ENCODE peak calls at places on chromosomes 13 and 19, in seven cellular contexts. B is mammary epithelial cell, J is K562, Y is neural progenitor cell, Q is astrocyte, W is hepatocyte, O is OCI-LY7. D is an unnamed sample.

GRCh38 chr19:13689050-13689449 is 75.3 kb upstream of the MRI1 start:
- DNase-seq in B (no peak), J (peak; percentile 79), Y (peak; percentile 43), Q (peak; percentile 10), W (no peak), O (peak; percentile 54), D (peak; percentile 86)

GRCh38 chr19:19214892-19215291 is 3.1 kb downstream of the NCAN start:
- DNase-seq in B (no peak), J (peak; percentile 83), Y (peak; percentile 87), Q (peak; percentile 25), W (peak; percentile 80), O (peak; percentile 30), D (peak; percentile 85)

GRCh38 chr13:80442613-80443012 is 101.7 kb upstream of the SPRY2 start:
- DNase-seq in B (no peak), J (no peak), Y (no peak), Q (no peak), W (no peak), O (no peak), D (no peak)

GRCh38 chr19:52351512-52351911 is 15.5 kb downstream of the ZNF610 start:
- DNase-seq in B (no peak), J (no peak), Y (peak; percentile 64), Q (no peak), W (no peak), O (peak; percentile 51), D (peak; percentile 88)

GRCh38 chr13:114010401-114011101 is 36.7 kb upstream of the C13orf46 start:
- DNase-seq in B (no peak), J (no peak), Y (no peak), Q (no peak), W (no peak), O (no peak), D (no peak)

GRCh38 chr13:87057807-87058520 is 613.2 kb upstream of the SLITRK5 start:
- DNase-seq in B (no peak), J (no peak), Y (no peak), Q (no peak), W (no peak), O (no peak), D (no peak)

GRCh38 chr19:30011051-30011578 is 69.1 kb downstream of the URI1 start:
- DNase-seq in B (no peak), J (peak; percentile 8), Y (peak; percentile 43), Q (no peak), W (no peak), O (no peak), D (peak; percentile 59)

GRCh38 chr13:41650706-41651105 is 193.4 kb downstream of the RGCC start:
- DNase-seq in B (no peak), J (no peak), Y (no peak), Q (no peak), W (no peak), O (no peak), D (no peak)

GRCh38 chr19:50695251-50696064 is 24.1 kb downstream of the SHANK1 start:
- DNase-seq in B (no peak), J (peak; percentile 87), Y (peak; percentile 85), Q (no peak), W (peak; percentile 66), O (no peak), D (peak; percentile 69)

GRCh38 chr13:43303040-43303729 is 279.8 kb downstream of the DNAJC15 start:
- DNase-seq in B (peak; percentile 23), J (no peak), Y (peak; percentile 82), Q (peak; percentile 42), W (peak; percentile 83), O (peak; percentile 19), D (peak; percentile 82)

GRCh38 chr13:32229443-32229842 is 85.7 kb downstream of the ZAR1L start:
- DNase-seq in B (no peak), J (no peak), Y (no peak), Q (peak; percentile 58), W (no peak), O (no peak), D (no peak)

DNA sequence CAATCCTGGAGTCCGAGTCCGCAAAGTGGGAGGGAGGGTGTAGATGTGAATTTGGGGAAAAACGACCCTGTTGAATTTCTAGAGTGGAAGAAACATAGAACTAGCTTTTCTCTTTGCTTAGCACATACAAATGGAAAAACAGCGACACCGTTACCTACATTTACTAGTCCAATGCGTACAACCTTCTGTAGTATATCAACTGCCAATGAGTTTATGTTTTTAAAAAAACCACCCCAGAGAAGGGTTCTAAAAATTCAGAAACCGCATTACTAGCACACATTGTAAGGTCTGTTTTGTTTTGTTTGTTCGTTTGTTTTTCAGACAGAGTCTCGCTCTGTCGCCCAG is 332 bp upstream of the SUPT20H start:
- DNase-seq in B (no peak), J (no peak), Y (no peak), Q (no peak), W (no peak), O (no peak), D (no peak)
- H2AFZ ChIP-seq in B (peak overlapping the region; percentile 94), J (peak overlapping the region; percentile 71), Y (peak overlapping the region; percentile 89), Q (peak overlapping the region; percentile 71), W (peak overlapping the region; percentile 53), O (peak overlapping the region; percentile 97), D (peak overlapping the region; percentile 81)

GRCh38 chr13:45433381-45433790 is 15.2 kb upstream of the SLC25A30 start:
- DNase-seq in B (no peak), J (no peak), Y (no peak), Q (no peak), W (no peak), O (no peak), D (no peak)
- H3K27ac ChIP-seq in B (no peak overlapping the region), J (no peak overlapping the region), Y (no peak overlapping the region), Q (no peak overlapping the region), W (peak overlapping the region; percentile 41), O (no peak overlapping the region), D (no peak overlapping the region)

GRCh38 chr13:97781891-97782305 is 171.6 kb upstream of the IPO5 start:
- DNase-seq in B (peak; percentile 59), J (no peak), Y (no peak), Q (no peak), W (no peak), O (no peak), D (no peak)
- H2AFZ ChIP-seq in B (no peak overlapping the region), J (no peak overlapping the region), Y (no peak overlapping the region), Q (no peak overlapping the region), W (no peak overlapping the region), O (no peak overlapping the region), D (no peak overlapping the region)

DNA sequence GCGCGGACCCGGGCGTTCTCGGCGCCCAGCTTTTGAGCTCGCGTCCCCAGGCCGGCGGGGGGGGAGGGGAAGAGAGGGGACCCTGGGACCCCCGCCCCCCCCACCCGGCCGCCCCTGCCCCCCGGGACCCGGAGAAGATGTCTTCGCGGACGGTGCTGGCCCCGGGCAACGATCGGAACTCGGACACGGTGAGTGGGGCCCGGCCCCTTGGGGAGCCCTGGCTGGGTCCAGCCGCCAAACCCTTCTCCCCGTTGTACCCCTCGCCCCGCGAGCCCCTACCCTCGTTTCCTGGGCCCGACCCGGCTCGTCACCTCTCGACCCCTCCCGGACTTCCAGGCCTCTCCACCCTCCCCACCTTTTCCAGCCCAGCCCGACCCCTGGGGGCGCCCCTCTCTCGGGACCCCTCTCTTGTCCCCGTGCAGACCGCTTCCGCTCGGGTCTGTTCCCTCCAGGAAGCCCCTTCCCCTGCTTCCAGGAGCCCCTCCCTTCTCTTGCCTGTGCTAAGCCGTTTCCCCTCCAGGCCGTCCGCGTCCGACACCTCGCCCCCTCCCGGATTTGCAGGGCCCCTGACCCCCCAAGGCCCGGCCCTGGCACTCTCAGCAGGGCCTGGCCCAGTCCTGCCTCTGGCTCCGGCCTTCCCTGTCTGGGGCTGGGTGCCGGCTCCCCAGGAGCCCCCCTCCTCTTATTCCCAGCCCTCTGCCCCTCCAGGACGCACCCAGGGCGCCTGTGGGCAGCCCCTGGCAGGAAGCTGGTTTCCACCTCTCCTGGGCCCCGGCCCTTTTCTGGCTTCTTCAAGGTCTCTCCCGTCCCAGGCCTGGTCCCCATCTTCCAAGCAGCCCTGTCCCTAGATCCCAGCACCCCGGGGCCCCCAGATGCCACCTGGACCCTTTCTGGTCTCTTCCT is 632 bp downstream of the MARK4 start:
- DNase-seq in B (no peak), J (peak; percentile 66), Y (peak; percentile 74), Q (no peak), W (peak; percentile 47), O (peak; percentile 24), D (peak; percentile 61)
- H3K27ac ChIP-seq in B (peak overlapping the region; percentile 48), J (peak overlapping the region; percentile 65), Y (no peak overlapping the region), Q (no peak overlapping the region), W (peak overlapping the region; percentile 78), O (no peak overlapping the region), D (no peak overlapping the region)

DNA sequence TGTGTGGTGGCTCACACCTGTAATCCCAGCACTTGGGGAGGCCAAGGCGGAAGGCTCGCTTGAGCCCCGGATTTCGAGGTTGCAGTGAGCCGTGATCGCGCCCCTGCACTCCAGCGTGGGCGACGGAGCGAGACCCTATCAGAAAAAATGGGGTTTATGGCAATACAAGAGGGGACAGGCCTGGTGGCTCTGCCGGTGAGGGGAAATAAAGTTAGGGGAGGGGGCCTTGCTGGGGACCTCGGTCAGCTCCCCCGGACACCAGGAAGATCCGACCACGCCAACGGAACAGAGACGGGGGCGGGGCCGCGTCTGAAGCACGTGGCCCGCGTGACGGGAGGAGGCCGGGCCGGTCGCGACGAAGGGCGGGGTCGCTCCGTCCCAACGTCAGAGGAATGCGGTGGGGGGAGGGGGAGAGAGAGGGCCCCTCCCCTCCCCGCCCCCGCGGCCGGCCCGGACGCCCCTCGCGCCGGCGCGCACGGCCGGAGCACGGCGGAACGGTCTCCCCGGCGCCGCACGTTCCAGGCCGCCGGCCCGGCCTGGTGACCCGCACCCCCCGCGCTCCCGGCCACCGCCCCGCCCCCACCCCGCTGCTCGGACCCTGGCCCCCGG is 1.9 kb upstream of the HNRNPL start:
- DNase-seq in B (peak; percentile 87), J (peak; percentile 88), Y (peak; percentile 96), Q (peak; percentile 73), W (peak; percentile 99), O (peak; percentile 95), D (peak; percentile 97)
- H2AFZ ChIP-seq in B (peak overlapping the region; percentile 86), J (peak overlapping the region; percentile 48), Y (no peak overlapping the region), Q (peak overlapping the region; percentile 65), W (peak overlapping the region; percentile 77), O (no peak overlapping the region), D (peak overlapping the region; percentile 89)

DNA sequence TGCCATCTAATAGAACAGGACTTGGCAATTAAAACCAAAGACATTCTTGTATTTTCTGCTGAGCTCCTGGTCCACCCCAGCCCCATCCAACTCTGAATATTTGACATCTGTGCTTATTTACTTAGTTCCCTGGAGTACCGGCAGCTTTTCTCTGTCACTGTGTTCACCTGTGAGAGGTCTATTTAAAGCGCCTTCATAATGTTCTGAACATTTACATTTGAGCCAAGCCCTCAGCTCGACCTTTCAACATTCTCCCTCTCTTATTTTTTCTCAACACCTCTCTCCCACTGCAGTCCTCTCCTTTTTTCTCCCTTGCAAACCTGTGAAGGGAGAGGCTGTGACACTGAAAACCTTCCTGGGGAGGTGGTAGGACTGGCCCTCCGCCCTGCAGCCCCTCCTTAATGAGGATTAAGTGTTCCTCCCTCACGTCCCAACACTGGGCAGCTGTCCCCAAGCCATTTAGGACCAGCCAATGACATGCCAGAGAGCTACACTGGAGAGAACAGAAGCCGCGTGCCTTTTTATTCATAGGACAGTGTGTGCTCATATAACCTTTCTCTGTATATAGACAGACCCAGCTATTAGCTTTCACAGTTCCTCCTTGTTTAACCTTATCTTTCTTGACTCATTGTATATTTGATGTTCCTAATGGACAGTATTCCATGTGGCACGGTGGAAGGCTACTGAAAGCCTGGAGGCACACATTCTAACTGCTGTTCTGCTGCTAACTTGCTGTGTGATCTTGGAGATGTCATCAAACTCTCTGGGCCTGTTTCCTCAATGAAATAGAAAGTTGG is 134.8 kb downstream of the NUFIP1 start:
- DNase-seq in B (no peak), J (no peak), Y (peak; percentile 40), Q (no peak), W (peak; percentile 61), O (no peak), D (no peak)
- H3K27ac ChIP-seq in B (no peak overlapping the region), J (no peak overlapping the region), Y (no peak overlapping the region), Q (no peak overlapping the region), W (peak overlapping the region; percentile 72), O (no peak overlapping the region), D (no peak overlapping the region)

GRCh38 chr19:6429419-6430221 is 3.9 kb downstream of the SLC25A41 start:
- DNase-seq in B (no peak), J (peak; percentile 57), Y (no peak), Q (no peak), W (no peak), O (peak; percentile 25), D (no peak)
- H2AFZ ChIP-seq in B (peak overlapping the region; percentile 42), J (peak overlapping the region; percentile 86), Y (no peak overlapping the region), Q (no peak overlapping the region), W (no peak overlapping the region), O (no peak overlapping the region), D (no peak overlapping the region)

D was measured in GM23338.